ENCODE peak calls at places on chromosomes 3 and 15, in seven cellular contexts. One of them, this sample, is unnamed.

GRCh38 chr3:185900228-185900627 is 37.6 kb downstream of the TRA2B start:
- DNase-seq in NCI-H69: peak
- DNase-seq in cardiac muscle cell: peak
- DNase-seq in GM23248: peak
- DNase-seq in T47D: peak
- DNase-seq in CD4-positive, alpha-beta memory T cell: no peak
- DNase-seq in GM10248: no peak
- DNase-seq in this sample: no peak

GRCh38 chr3:4406746-4407568 is 60.1 kb downstream of the SUMF1 start:
- DNase-seq in NCI-H69: no peak
- DNase-seq in cardiac muscle cell: no peak
- DNase-seq in GM23248: no peak
- DNase-seq in T47D: peak
- DNase-seq in CD4-positive, alpha-beta memory T cell: no peak
- DNase-seq in GM10248: no peak
- DNase-seq in this sample: no peak

GRCh38 chr3:181417748-181418147 is 294.0 kb upstream of the SOX2 start:
- DNase-seq in NCI-H69: no peak
- DNase-seq in cardiac muscle cell: no peak
- DNase-seq in GM23248: peak
- DNase-seq in T47D: no peak
- DNase-seq in CD4-positive, alpha-beta memory T cell: no peak
- DNase-seq in GM10248: no peak
- DNase-seq in this sample: peak

GRCh38 chr15:62886431-62887071 is 156.0 kb upstream of the TPM1 start:
- DNase-seq in NCI-H69: peak
- DNase-seq in cardiac muscle cell: peak
- DNase-seq in GM23248: peak
- DNase-seq in T47D: no peak
- DNase-seq in CD4-positive, alpha-beta memory T cell: no peak
- DNase-seq in GM10248: no peak
- DNase-seq in this sample: no peak

GRCh38 chr3:16012086-16012485 is 162.4 kb upstream of the GALNT15 start:
- DNase-seq in NCI-H69: no peak
- DNase-seq in cardiac muscle cell: no peak
- DNase-seq in GM23248: peak
- DNase-seq in T47D: no peak
- DNase-seq in CD4-positive, alpha-beta memory T cell: no peak
- DNase-seq in GM10248: no peak
- DNase-seq in this sample: no peak

GRCh38 chr3:23948761-23949160 is 3.7 kb downstream of the NR1D2 start:
- DNase-seq in NCI-H69: no peak
- DNase-seq in cardiac muscle cell: peak
- DNase-seq in GM23248: peak
- DNase-seq in T47D: no peak
- DNase-seq in CD4-positive, alpha-beta memory T cell: no peak
- DNase-seq in GM10248: no peak
- DNase-seq in this sample: no peak

GRCh38 chr3:78856164-78856563 is 911.6 kb downstream of the ROBO1 start:
- DNase-seq in NCI-H69: no peak
- DNase-seq in cardiac muscle cell: no peak
- DNase-seq in GM23248: no peak
- DNase-seq in T47D: no peak
- DNase-seq in CD4-positive, alpha-beta memory T cell: no peak
- DNase-seq in GM10248: no peak
- DNase-seq in this sample: no peak

GRCh38 chr15:42775431-42775830 is 38.5 kb upstream of the CDAN1 start:
- DNase-seq in NCI-H69: no peak
- DNase-seq in cardiac muscle cell: no peak
- DNase-seq in GM23248: peak
- DNase-seq in T47D: no peak
- DNase-seq in CD4-positive, alpha-beta memory T cell: no peak
- DNase-seq in GM10248: no peak
- DNase-seq in this sample: no peak

GRCh38 chr3:159263750-159264561 is 462.1 kb downstream of the MFSD1 start:
- DNase-seq in NCI-H69: peak
- DNase-seq in cardiac muscle cell: peak
- DNase-seq in GM23248: peak
- DNase-seq in T47D: peak
- DNase-seq in CD4-positive, alpha-beta memory T cell: no peak
- DNase-seq in GM10248: peak
- DNase-seq in this sample: peak

GRCh38 chr15:45449878-45450277 is 71.5 kb upstream of the GATM start:
- DNase-seq in NCI-H69: no peak
- DNase-seq in cardiac muscle cell: no peak
- DNase-seq in GM23248: no peak
- DNase-seq in T47D: no peak
- DNase-seq in CD4-positive, alpha-beta memory T cell: no peak
- DNase-seq in GM10248: no peak
- DNase-seq in this sample: no peak

GRCh38 chr15:39304201-39304841 is 276.6 kb upstream of the THBS1 start:
- DNase-seq in NCI-H69: peak
- DNase-seq in cardiac muscle cell: no peak
- DNase-seq in GM23248: peak
- DNase-seq in T47D: no peak
- DNase-seq in CD4-positive, alpha-beta memory T cell: no peak
- DNase-seq in GM10248: no peak
- DNase-seq in this sample: no peak

GRCh38 chr3:156321934-156322333 is 201.6 kb downstream of the KCNAB1 start:
- DNase-seq in NCI-H69: no peak
- DNase-seq in cardiac muscle cell: no peak
- DNase-seq in GM23248: no peak
- DNase-seq in T47D: no peak
- DNase-seq in CD4-positive, alpha-beta memory T cell: no peak
- DNase-seq in GM10248: no peak
- DNase-seq in this sample: no peak

GRCh38 chr15:78223396-78224023 is 10.9 kb downstream of the ACSBG1 start:
- DNase-seq in NCI-H69: no peak
- DNase-seq in cardiac muscle cell: peak
- DNase-seq in GM23248: peak
- DNase-seq in T47D: peak
- DNase-seq in CD4-positive, alpha-beta memory T cell: no peak
- DNase-seq in GM10248: no peak
- DNase-seq in this sample: no peak

GRCh38 chr15:99123706-99124451 is 19.0 kb downstream of the SYNM start:
- DNase-seq in NCI-H69: peak
- DNase-seq in cardiac muscle cell: peak
- DNase-seq in GM23248: peak
- DNase-seq in T47D: peak
- DNase-seq in CD4-positive, alpha-beta memory T cell: no peak
- DNase-seq in GM10248: no peak
- DNase-seq in this sample: peak

GRCh38 chr3:152376351-152377183 is 107.8 kb downstream of the MBNL1 start:
- DNase-seq in NCI-H69: no peak
- DNase-seq in cardiac muscle cell: peak
- DNase-seq in GM23248: peak
- DNase-seq in T47D: no peak
- DNase-seq in CD4-positive, alpha-beta memory T cell: no peak
- DNase-seq in GM10248: peak
- DNase-seq in this sample: no peak

GRCh38 chr3:105166893-105167292 is 199.8 kb upstream of the ALCAM start:
- DNase-seq in NCI-H69: no peak
- DNase-seq in cardiac muscle cell: no peak
- DNase-seq in GM23248: peak
- DNase-seq in T47D: no peak
- DNase-seq in CD4-positive, alpha-beta memory T cell: no peak
- DNase-seq in GM10248: no peak
- DNase-seq in this sample: no peak

GRCh38 chr3:24481193-24481592 is 13.5 kb downstream of the THRB start:
- DNase-seq in NCI-H69: no peak
- DNase-seq in cardiac muscle cell: no peak
- DNase-seq in GM23248: no peak
- DNase-seq in T47D: no peak
- DNase-seq in CD4-positive, alpha-beta memory T cell: no peak
- DNase-seq in GM10248: no peak
- DNase-seq in this sample: no peak

GRCh38 chr3:135513106-135514063 is 452.1 kb upstream of the PPP2R3A start:
- DNase-seq in NCI-H69: peak
- DNase-seq in cardiac muscle cell: peak
- DNase-seq in GM23248: peak
- DNase-seq in T47D: no peak
- DNase-seq in CD4-positive, alpha-beta memory T cell: no peak
- DNase-seq in GM10248: no peak
- DNase-seq in this sample: no peak

GRCh38 chr3:16132926-16133325 is 41.6 kb upstream of the GALNT15 start:
- DNase-seq in NCI-H69: peak
- DNase-seq in cardiac muscle cell: peak
- DNase-seq in GM23248: peak
- DNase-seq in T47D: no peak
- DNase-seq in CD4-positive, alpha-beta memory T cell: no peak
- DNase-seq in GM10248: no peak
- DNase-seq in this sample: no peak

GRCh38 chr3:182913889-182914288 is 66.4 kb downstream of the DCUN1D1 start:
- DNase-seq in NCI-H69: peak
- DNase-seq in cardiac muscle cell: no peak
- DNase-seq in GM23248: no peak
- DNase-seq in T47D: peak
- DNase-seq in CD4-positive, alpha-beta memory T cell: peak
- DNase-seq in GM10248: peak
- DNase-seq in this sample: no peak

GRCh38 chr3:158830391-158830790 is 28.5 kb downstream of the MFSD1 start:
- DNase-seq in NCI-H69: no peak
- DNase-seq in cardiac muscle cell: no peak
- DNase-seq in GM23248: peak
- DNase-seq in T47D: no peak
- DNase-seq in CD4-positive, alpha-beta memory T cell: no peak
- DNase-seq in GM10248: no peak
- DNase-seq in this sample: no peak

GRCh38 chr3:142657033-142657432 is 60.8 kb downstream of the PLS1 start:
- DNase-seq in NCI-H69: no peak
- DNase-seq in cardiac muscle cell: no peak
- DNase-seq in GM23248: no peak
- DNase-seq in T47D: no peak
- DNase-seq in CD4-positive, alpha-beta memory T cell: no peak
- DNase-seq in GM10248: no peak
- DNase-seq in this sample: no peak

GRCh38 chr3:59654953-59655430 is 605.2 kb upstream of the CFAP20DC start:
- DNase-seq in NCI-H69: no peak
- DNase-seq in cardiac muscle cell: no peak
- DNase-seq in GM23248: no peak
- DNase-seq in T47D: no peak
- DNase-seq in CD4-positive, alpha-beta memory T cell: no peak
- DNase-seq in GM10248: no peak
- DNase-seq in this sample: no peak

GRCh38 chr3:139109271-139109670 is 64.6 kb upstream of the PRR23C start:
- DNase-seq in NCI-H69: no peak
- DNase-seq in cardiac muscle cell: no peak
- DNase-seq in GM23248: no peak
- DNase-seq in T47D: no peak
- DNase-seq in CD4-positive, alpha-beta memory T cell: no peak
- DNase-seq in GM10248: no peak
- DNase-seq in this sample: no peak

GRCh38 chr3:193863657-193864323 is 270.8 kb downstream of the OPA1 start:
- DNase-seq in NCI-H69: no peak
- DNase-seq in cardiac muscle cell: peak
- DNase-seq in GM23248: no peak
- DNase-seq in T47D: peak
- DNase-seq in CD4-positive, alpha-beta memory T cell: no peak
- DNase-seq in GM10248: no peak
- DNase-seq in this sample: no peak

GRCh38 chr15:38257676-38258075 is 5.0 kb downstream of the SPRED1 start:
- DNase-seq in NCI-H69: no peak
- DNase-seq in cardiac muscle cell: no peak
- DNase-seq in GM23248: no peak
- DNase-seq in T47D: no peak
- DNase-seq in CD4-positive, alpha-beta memory T cell: no peak
- DNase-seq in GM10248: no peak
- DNase-seq in this sample: no peak

GRCh38 chr3:7630925-7631324 is 770.0 kb downstream of the GRM7 start:
- DNase-seq in NCI-H69: peak
- DNase-seq in cardiac muscle cell: peak
- DNase-seq in GM23248: no peak
- DNase-seq in T47D: no peak
- DNase-seq in CD4-positive, alpha-beta memory T cell: no peak
- DNase-seq in GM10248: no peak
- DNase-seq in this sample: no peak

GRCh38 chr15:90954712-90955671 is at the start of gene RCCD1:
- DNase-seq in NCI-H69: no peak
- DNase-seq in cardiac muscle cell: peak
- DNase-seq in GM23248: peak
- DNase-seq in T47D: peak
- DNase-seq in CD4-positive, alpha-beta memory T cell: peak
- DNase-seq in GM10248: peak
- DNase-seq in this sample: peak

GRCh38 chr3:58168498-58168897 is 42.3 kb downstream of the DNASE1L3 start:
- DNase-seq in NCI-H69: no peak
- DNase-seq in cardiac muscle cell: no peak
- DNase-seq in GM23248: no peak
- DNase-seq in T47D: no peak
- DNase-seq in CD4-positive, alpha-beta memory T cell: no peak
- DNase-seq in GM10248: no peak
- DNase-seq in this sample: no peak

GRCh38 chr3:107488942-107489341 is 33.8 kb upstream of the BBX start:
- DNase-seq in NCI-H69: no peak
- DNase-seq in cardiac muscle cell: no peak
- DNase-seq in GM23248: no peak
- DNase-seq in T47D: no peak
- DNase-seq in CD4-positive, alpha-beta memory T cell: no peak
- DNase-seq in GM10248: no peak
- DNase-seq in this sample: no peak

GRCh38 chr15:52794665-52795463 is 4.7 kb upstream of the ONECUT1 start:
- DNase-seq in NCI-H69: no peak
- DNase-seq in cardiac muscle cell: no peak
- DNase-seq in GM23248: no peak
- DNase-seq in T47D: no peak
- DNase-seq in CD4-positive, alpha-beta memory T cell: no peak
- DNase-seq in GM10248: peak
- DNase-seq in this sample: no peak

GRCh38 chr15:90266061-90266431 is 574 bp downstream of the NGRN start:
- DNase-seq in NCI-H69: peak
- DNase-seq in cardiac muscle cell: peak
- DNase-seq in GM23248: peak
- DNase-seq in T47D: peak
- DNase-seq in CD4-positive, alpha-beta memory T cell: peak
- DNase-seq in GM10248: no peak
- DNase-seq in this sample: peak

GRCh38 chr3:42520906-42521305 is 18.5 kb downstream of the VIPR1 start:
- DNase-seq in NCI-H69: no peak
- DNase-seq in cardiac muscle cell: no peak
- DNase-seq in GM23248: no peak
- DNase-seq in T47D: no peak
- DNase-seq in CD4-positive, alpha-beta memory T cell: no peak
- DNase-seq in GM10248: no peak
- DNase-seq in this sample: no peak

GRCh38 chr3:71423151-71423906 is 160.2 kb downstream of the FOXP1 start:
- DNase-seq in NCI-H69: peak
- DNase-seq in cardiac muscle cell: peak
- DNase-seq in GM23248: no peak
- DNase-seq in T47D: peak
- DNase-seq in CD4-positive, alpha-beta memory T cell: no peak
- DNase-seq in GM10248: no peak
- DNase-seq in this sample: peak

GRCh38 chr3:14802332-14802731 is 16.4 kb upstream of the FGD5 start:
- DNase-seq in NCI-H69: no peak
- DNase-seq in cardiac muscle cell: no peak
- DNase-seq in GM23248: no peak
- DNase-seq in T47D: no peak
- DNase-seq in CD4-positive, alpha-beta memory T cell: no peak
- DNase-seq in GM10248: no peak
- DNase-seq in this sample: no peak

GRCh38 chr3:48930590-48930989 is 11.9 kb downstream of the ARIH2 start:
- DNase-seq in NCI-H69: no peak
- DNase-seq in cardiac muscle cell: no peak
- DNase-seq in GM23248: no peak
- DNase-seq in T47D: no peak
- DNase-seq in CD4-positive, alpha-beta memory T cell: no peak
- DNase-seq in GM10248: no peak
- DNase-seq in this sample: no peak

GRCh38 chr15:63381301-63382192 is at the start of gene CA12:
- DNase-seq in NCI-H69: peak
- DNase-seq in cardiac muscle cell: peak
- DNase-seq in GM23248: peak
- DNase-seq in T47D: peak
- DNase-seq in CD4-positive, alpha-beta memory T cell: no peak
- DNase-seq in GM10248: no peak
- DNase-seq in this sample: no peak